ENCODE peak calls at places on chromosomes 12 and 14, in five cellular contexts. E, Z, F, O and H are unnamed samples.

GRCh38 chr12:30414507-30414906 is 281.2 kb downstream of the IPO8 start:
- DNase-seq in F (no peak), Z (no peak), O (no peak), E (no peak), H (no peak)

GRCh38 chr14:53495846-53496343 is 342.8 kb upstream of the DDHD1 start:
- DNase-seq in E (no peak), O (no peak), F (no peak), Z (no peak), H (no peak)

GRCh38 chr12:87687362-87687761 is 341.8 kb downstream of the C12orf50 start:
- DNase-seq in Z (peak), F (no peak), O (no peak), E (peak), H (no peak)

GRCh38 chr12:113136990-113137511 is 1.5 kb upstream of the RASAL1 start:
- DNase-seq in F (peak), E (no peak), Z (no peak), O (no peak), H (no peak)

GRCh38 chr12:16449459-16449858 is 102.0 kb downstream of the MGST1 start:
- DNase-seq in O (peak), Z (no peak), E (no peak), F (no peak), H (no peak)

GRCh38 chr12:41151789-41152188 is 36.3 kb upstream of the PDZRN4 start:
- DNase-seq in Z (peak), E (no peak), F (no peak), O (no peak), H (no peak)

GRCh38 chr12:13534645-13535398 is 338.3 kb downstream of the EMP1 start:
- DNase-seq in E (peak), F (peak), O (peak), Z (peak), H (peak)

GRCh38 chr14:106586098-106586704 is 1059.8 kb downstream of the TMEM121 start:
- DNase-seq in E (peak), F (peak), O (no peak), Z (no peak), H (no peak)

GRCh38 chr12:4987076-4987775 is 56.5 kb upstream of the KCNA5 start:
- DNase-seq in E (no peak), Z (no peak), O (peak), F (no peak), H (no peak)

GRCh38 chr12:110107369-110108281 is 16.5 kb upstream of the IFT81 start:
- DNase-seq in Z (peak), E (no peak), F (no peak), O (no peak), H (peak)

GRCh38 chr12:54184024-54184805 is 4.6 kb downstream of the SMUG1 start:
- DNase-seq in E (no peak), O (no peak), F (no peak), Z (no peak), H (no peak)